ENCODE peak calls at places on chromosomes 13 and 19, in four cellular contexts. E is stimulated activated CD4-positive, alpha-beta T cell treated with anti-CD3 and anti-CD28 coated beads, Interleukin-15, amount 100 ng/mL, for 24 hours; G is stromal cell of bone marrow; L is skeletal muscle cell. M is an unnamed sample.
A peak's percentile ranks its signal among the peaks of the same experiment; 100 is the strongest.

GRCh38 chr19:12137541-12137940 is 2.6 kb downstream of the ZNF20 start:
- DNase-seq in E (peak; percentile 40), G (no peak), L (no peak), M (no peak)

GRCh38 chr13:112619730-112620639 is 32.0 kb upstream of the TUBGCP3 start:
- DNase-seq in E (no peak), G (no peak), L (no peak), M (no peak)

GRCh38 chr13:28636677-28637317 is 22.1 kb upstream of the POMP start:
- DNase-seq in E (peak; percentile 64), G (no peak), L (peak; percentile 65), M (no peak)

GRCh38 chr19:639251-640155 is at the start of gene FGF22:
- DNase-seq in E (peak; percentile 97), G (peak; percentile 69), L (peak; percentile 55), M (peak; percentile 75)

GRCh38 chr19:6536138-6536671 is 5.4 kb downstream of the TNFSF9 start:
- DNase-seq in E (peak; percentile 83), G (no peak), L (no peak), M (no peak)

GRCh38 chr19:39845621-39846175 is 481 bp downstream of the FBL start:
- DNase-seq in E (peak; percentile 38), G (no peak), L (no peak), M (no peak)

GRCh38 chr19:57473646-57474045 is 3.7 kb downstream of the ZNF772 start:
- DNase-seq in E (no peak), G (no peak), L (no peak), M (no peak)

GRCh38 chr19:4583961-4584669 is 24.6 kb upstream of the SEMA6B start:
- DNase-seq in E (peak; percentile 55), G (no peak), L (no peak), M (no peak)

GRCh38 chr13:101190976-101191375 is 225.3 kb downstream of the NALCN start:
- DNase-seq in E (no peak), G (no peak), L (no peak), M (no peak)

GRCh38 chr13:30030141-30030750 is 179.8 kb upstream of the UBL3 start:
- DNase-seq in E (no peak), G (no peak), L (peak; percentile 16), M (no peak)

GRCh38 chr13:73535341-73535740 is 476.5 kb downstream of the KLF5 start:
- DNase-seq in E (no peak), G (no peak), L (no peak), M (no peak)

GRCh38 chr19:58170860-58171259 is 12.0 kb upstream of the ZNF274 start:
- DNase-seq in E (no peak), G (no peak), L (no peak), M (no peak)

GRCh38 chr19:1252221-1252817 is 3.9 kb downstream of the MIDN start:
- DNase-seq in E (peak; percentile 79), G (peak; percentile 93), L (peak; percentile 95), M (peak; percentile 94)

GRCh38 chr13:94595006-94595942 is 678 bp downstream of the TGDS start:
- DNase-seq in E (peak; percentile 52), G (no peak), L (no peak), M (no peak)

GRCh38 chr13:102322211-102322610 is 79.6 kb downstream of the FGF14 start:
- DNase-seq in E (no peak), G (no peak), L (no peak), M (no peak)

GRCh38 chr13:43307221-43307920 is 284.0 kb downstream of the DNAJC15 start:
- DNase-seq in E (no peak), G (no peak), L (no peak), M (no peak)

GRCh38 chr19:45952691-45953505 is 20.8 kb downstream of the NOVA2 start:
- DNase-seq in E (peak; percentile 61), G (peak; percentile 8), L (peak; percentile 4), M (peak; percentile 15)

GRCh38 chr19:5558101-5558621 is 9.6 kb downstream of the TINCR start:
- DNase-seq in E (no peak), G (no peak), L (no peak), M (no peak)

GRCh38 chr13:110017379-110017778 is 231.0 kb upstream of the IRS2 start:
- DNase-seq in E (no peak), G (peak; percentile 38), L (peak; percentile 77), M (peak; percentile 62)

GRCh38 chr13:106117035-106117434 is 418.4 kb downstream of the EFNB2 start:
- DNase-seq in E (no peak), G (no peak), L (no peak), M (no peak)

GRCh38 chr19:33998302-33998701 is 174.0 kb upstream of the LSM14A start:
- DNase-seq in E (no peak), G (no peak), L (no peak), M (no peak)

GRCh38 chr13:48201044-48201443 is 32.0 kb upstream of the ITM2B start:
- DNase-seq in E (no peak), G (no peak), L (no peak), M (no peak)

GRCh38 chr19:16946951-16947940 is 58.4 kb downstream of the F2RL3 start:
- DNase-seq in E (no peak), G (no peak), L (no peak), M (no peak)

GRCh38 chr13:110347535-110348308 is 40.6 kb downstream of the COL4A2 start:
- DNase-seq in E (no peak), G (peak; percentile 72), L (peak; percentile 87), M (peak; percentile 71)

GRCh38 chr19:36054733-36055686 is at the start of gene WDR62:
- DNase-seq in E (peak; percentile 98), G (peak; percentile 84), L (peak; percentile 56), M (no peak)

GRCh38 chr13:113651511-113652403 is 6.2 kb downstream of the ATP4B start:
- DNase-seq in E (no peak), G (no peak), L (no peak), M (no peak)

GRCh38 chr19:7677664-7678311 is 898 bp downstream of the MCEMP1 start:
- DNase-seq in E (no peak), G (no peak), L (no peak), M (no peak)

GRCh38 chr19:46718157-46718933 is 1.4 kb upstream of the PRKD2 start:
- DNase-seq in E (peak; percentile 72), G (no peak), L (no peak), M (no peak)

GRCh38 chr13:26707122-26708006 is 53.2 kb downstream of the GPR12 start:
- DNase-seq in E (peak; percentile 39), G (peak; percentile 22), L (no peak), M (peak; percentile 22)

GRCh38 chr19:43624933-43625332 is 5.5 kb upstream of the ZNF428 start:
- DNase-seq in E (peak; percentile 92), G (no peak), L (no peak), M (no peak)

GRCh38 chr13:29845440-29846056 is 4.9 kb downstream of the UBL3 start:
- DNase-seq in E (no peak), G (peak; percentile 23), L (no peak), M (no peak)

GRCh38 chr13:111339366-111340143 is 19.1 kb downstream of the TEX29 start:
- DNase-seq in E (no peak), G (no peak), L (no peak), M (no peak)